ENCODE peak calls at places on chromosome X, in six cellular contexts. One of them, this sample, is unnamed.

GRCh38 chrX:111867236-111867635 is 8.7 kb upstream of the TRPC5OS start:
- DNase-seq in H1: no peak
- DNase-seq in K562: no peak
- DNase-seq in GM12878: no peak
- DNase-seq in GM12892: no peak
- DNase-seq in HepG2: no peak
- DNase-seq in this sample: no peak

GRCh38 chrX:63934791-63935190 is 149.8 kb upstream of the ARHGEF9 start:
- DNase-seq in GM12892: no peak
- DNase-seq in HepG2: no peak
- DNase-seq in GM12878: no peak
- DNase-seq in K562: no peak
- DNase-seq in H1: peak; percentile 39
- DNase-seq in this sample: no peak

GRCh38 chrX:12777670-12778069 is 13.5 kb upstream of the PRPS2 start:
- DNase-seq in HepG2: no peak
- DNase-seq in K562: no peak
- DNase-seq in GM12878: no peak
- DNase-seq in H1: no peak
- DNase-seq in GM12892: no peak
- DNase-seq in this sample: no peak

GRCh38 chrX:12701625-12702024 is 89.6 kb upstream of the PRPS2 start:
- DNase-seq in K562: peak; percentile 60
- DNase-seq in H1: peak; percentile 55
- DNase-seq in GM12878: peak; percentile 12
- DNase-seq in GM12892: peak; percentile 10
- DNase-seq in HepG2: peak; percentile 37
- DNase-seq in this sample: peak; percentile 15

GRCh38 chrX:136906921-136907510 is 26.5 kb upstream of the RBMX start:
- DNase-seq in K562: no peak
- DNase-seq in GM12878: no peak
- DNase-seq in HepG2: no peak
- DNase-seq in H1: no peak
- DNase-seq in GM12892: no peak
- DNase-seq in this sample: no peak

GRCh38 chrX:154351183-154352011 is 23.0 kb downstream of the FLNA start:
- DNase-seq in GM12878: no peak
- DNase-seq in GM12892: no peak
- DNase-seq in K562: no peak
- DNase-seq in HepG2: no peak
- DNase-seq in H1: no peak
- DNase-seq in this sample: no peak

GRCh38 chrX:102599950-102600579 is 750 bp downstream of the ARMCX5 start:
- DNase-seq in H1: no peak
- DNase-seq in K562: no peak
- DNase-seq in GM12878: no peak
- DNase-seq in GM12892: no peak
- DNase-seq in HepG2: no peak
- DNase-seq in this sample: no peak

GRCh38 chrX:14228611-14229010 is 198.9 kb upstream of the GEMIN8 start:
- DNase-seq in K562: no peak
- DNase-seq in HepG2: no peak
- DNase-seq in H1: no peak
- DNase-seq in GM12878: no peak
- DNase-seq in GM12892: no peak
- DNase-seq in this sample: no peak

GRCh38 chrX:103734125-103734760 is 23.5 kb downstream of the TMEM31 start:
- DNase-seq in K562: no peak
- DNase-seq in GM12892: no peak
- DNase-seq in H1: no peak
- DNase-seq in HepG2: no peak
- DNase-seq in GM12878: no peak
- DNase-seq in this sample: no peak

GRCh38 chrX:137929951-137930350 is 364.0 kb downstream of the ZIC3 start:
- DNase-seq in HepG2: no peak
- DNase-seq in GM12878: no peak
- DNase-seq in H1: no peak
- DNase-seq in GM12892: no peak
- DNase-seq in K562: no peak
- DNase-seq in this sample: no peak

GRCh38 chrX:130999360-130999759 is 58.8 kb upstream of the ARHGAP36 start:
- DNase-seq in K562: no peak
- DNase-seq in GM12878: no peak
- DNase-seq in H1: no peak
- DNase-seq in HepG2: no peak
- DNase-seq in GM12892: no peak
- DNase-seq in this sample: no peak

GRCh38 chrX:22323541-22323940 is 50.8 kb downstream of the CBLL2 start:
- DNase-seq in HepG2: no peak
- DNase-seq in GM12892: no peak
- DNase-seq in K562: no peak
- DNase-seq in GM12878: no peak
- DNase-seq in H1: no peak
- DNase-seq in this sample: no peak

GRCh38 chrX:113906168-113906567 is 677.7 kb upstream of the HTR2C start:
- DNase-seq in HepG2: no peak
- DNase-seq in GM12892: no peak
- DNase-seq in GM12878: no peak
- DNase-seq in K562: no peak
- DNase-seq in H1: no peak
- DNase-seq in this sample: no peak

GRCh38 chrX:105564536-105564935 is 257.8 kb upstream of the NRK start:
- DNase-seq in GM12892: no peak
- DNase-seq in GM12878: no peak
- DNase-seq in HepG2: no peak
- DNase-seq in K562: no peak
- DNase-seq in H1: no peak
- DNase-seq in this sample: no peak

GRCh38 chrX:50920132-50920531 is 9.6 kb downstream of the BMP15 start:
- DNase-seq in GM12892: no peak
- DNase-seq in HepG2: peak; percentile 1
- DNase-seq in H1: no peak
- DNase-seq in GM12878: no peak
- DNase-seq in K562: no peak
- DNase-seq in this sample: no peak

GRCh38 chrX:16511776-16512400 is 138.1 kb upstream of the S100G start:
- DNase-seq in K562: no peak
- DNase-seq in HepG2: no peak
- DNase-seq in GM12892: no peak
- DNase-seq in GM12878: no peak
- DNase-seq in H1: no peak
- DNase-seq in this sample: no peak

GRCh38 chrX:93120805-93121204 is 552.6 kb downstream of the NAP1L3 start:
- DNase-seq in K562: no peak
- DNase-seq in GM12878: no peak
- DNase-seq in H1: no peak
- DNase-seq in GM12892: no peak
- DNase-seq in HepG2: no peak
- DNase-seq in this sample: no peak

GRCh38 chrX:2933125-2933900 is 4.2 kb upstream of the ARSD start:
- DNase-seq in H1: no peak
- DNase-seq in GM12878: no peak
- DNase-seq in K562: no peak
- DNase-seq in HepG2: no peak
- DNase-seq in GM12892: no peak
- DNase-seq in this sample: no peak

GRCh38 chrX:51406688-51407519 is 74.3 kb downstream of the NUDT10 start:
- DNase-seq in HepG2: no peak
- DNase-seq in K562: no peak
- DNase-seq in GM12892: no peak
- DNase-seq in GM12878: no peak
- DNase-seq in H1: no peak
- DNase-seq in this sample: no peak

GRCh38 chrX:32137525-32137924 is 1065.7 kb upstream of the FTHL17 start:
- DNase-seq in HepG2: no peak
- DNase-seq in GM12892: no peak
- DNase-seq in K562: no peak
- DNase-seq in GM12878: no peak
- DNase-seq in H1: peak; percentile 54
- DNase-seq in this sample: no peak

GRCh38 chrX:7062276-7062675 is 85.2 kb upstream of the STS start:
- DNase-seq in K562: no peak
- DNase-seq in H1: no peak
- DNase-seq in GM12878: no peak
- DNase-seq in HepG2: no peak
- DNase-seq in GM12892: no peak
- DNase-seq in this sample: no peak
- TF ChIP-seq POLR2A in K562: no peak
- TF ChIP-seq POLR2A in H1: no peak
- TF ChIP-seq POLR2A in GM12878: no peak
- TF ChIP-seq POLR2A in HepG2: no peak
- TF ChIP-seq POLR2A in GM12892: no peak
- TF ChIP-seq POLR2A in this sample: no peak

GRCh38 chrX:19127649-19128168 is 5.4 kb upstream of the ADGRG2 start:
- DNase-seq in K562: no peak
- DNase-seq in H1: no peak
- DNase-seq in HepG2: no peak
- DNase-seq in GM12892: no peak
- DNase-seq in GM12878: no peak
- DNase-seq in this sample: no peak

GRCh38 chrX:19122641-19123009 is 357 bp upstream of the ADGRG2 start:
- DNase-seq in K562: no peak
- DNase-seq in GM12892: no peak
- DNase-seq in GM12878: no peak
- DNase-seq in H1: peak; percentile 45
- DNase-seq in HepG2: no peak
- DNase-seq in this sample: no peak

GRCh38 chrX:19121466-19121865 is 802 bp downstream of the ADGRG2 start:
- DNase-seq in GM12878: no peak
- DNase-seq in HepG2: no peak
- DNase-seq in GM12892: no peak
- DNase-seq in K562: no peak
- DNase-seq in H1: no peak
- DNase-seq in this sample: no peak

DNA sequence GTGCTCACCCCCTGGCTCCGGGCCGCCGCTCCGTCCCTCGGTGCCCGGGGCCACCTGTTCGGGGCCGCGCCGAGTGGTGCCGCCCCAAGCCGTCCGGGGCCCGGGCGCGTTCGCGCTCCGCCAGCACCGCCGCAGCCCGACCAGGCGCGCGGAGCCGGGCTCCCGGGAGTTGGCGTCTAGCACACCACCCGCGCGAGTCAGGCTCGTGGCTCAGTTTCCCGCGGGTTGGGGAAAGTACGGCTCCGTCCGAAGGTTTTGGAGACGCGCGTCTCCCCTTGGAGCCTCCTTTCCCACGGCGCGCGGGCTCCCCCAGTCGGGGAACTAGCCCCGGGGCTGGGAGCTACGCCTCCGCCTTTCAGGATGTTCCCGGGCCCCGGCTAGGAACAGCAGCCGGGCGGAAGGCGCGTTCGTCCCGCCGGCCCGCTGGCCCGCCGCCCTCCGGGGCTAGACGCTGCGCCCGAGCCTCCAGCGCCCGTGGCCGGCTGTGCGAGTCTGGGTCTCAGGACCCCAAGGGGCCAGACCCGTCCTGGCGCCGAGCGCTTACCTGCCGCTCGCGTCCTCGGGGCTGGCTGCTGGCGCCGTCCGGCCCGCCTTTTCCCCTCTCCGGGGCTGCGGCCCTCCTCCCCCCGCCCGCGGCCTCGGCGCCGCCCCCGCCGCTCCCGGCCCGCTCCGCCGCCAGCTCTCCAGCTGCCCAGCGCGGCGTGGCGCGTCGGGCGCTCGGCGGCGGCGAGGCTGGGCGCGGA is at the start of gene ADGRG2:
- DNase-seq in K562: no peak
- DNase-seq in GM12878: no peak
- DNase-seq in H1: peak; percentile 65
- DNase-seq in GM12892: no peak
- DNase-seq in HepG2: no peak
- DNase-seq in this sample: peak; percentile 15
- TF ChIP-seq TAF1 in K562: no peak
- TF ChIP-seq TAF1 in GM12878: no peak
- TF ChIP-seq TAF1 in H1: no peak
- TF ChIP-seq TAF1 in GM12892: no peak
- TF ChIP-seq TAF1 in HepG2: no peak
- TF ChIP-seq TAF1 in this sample: no peak

DNA sequence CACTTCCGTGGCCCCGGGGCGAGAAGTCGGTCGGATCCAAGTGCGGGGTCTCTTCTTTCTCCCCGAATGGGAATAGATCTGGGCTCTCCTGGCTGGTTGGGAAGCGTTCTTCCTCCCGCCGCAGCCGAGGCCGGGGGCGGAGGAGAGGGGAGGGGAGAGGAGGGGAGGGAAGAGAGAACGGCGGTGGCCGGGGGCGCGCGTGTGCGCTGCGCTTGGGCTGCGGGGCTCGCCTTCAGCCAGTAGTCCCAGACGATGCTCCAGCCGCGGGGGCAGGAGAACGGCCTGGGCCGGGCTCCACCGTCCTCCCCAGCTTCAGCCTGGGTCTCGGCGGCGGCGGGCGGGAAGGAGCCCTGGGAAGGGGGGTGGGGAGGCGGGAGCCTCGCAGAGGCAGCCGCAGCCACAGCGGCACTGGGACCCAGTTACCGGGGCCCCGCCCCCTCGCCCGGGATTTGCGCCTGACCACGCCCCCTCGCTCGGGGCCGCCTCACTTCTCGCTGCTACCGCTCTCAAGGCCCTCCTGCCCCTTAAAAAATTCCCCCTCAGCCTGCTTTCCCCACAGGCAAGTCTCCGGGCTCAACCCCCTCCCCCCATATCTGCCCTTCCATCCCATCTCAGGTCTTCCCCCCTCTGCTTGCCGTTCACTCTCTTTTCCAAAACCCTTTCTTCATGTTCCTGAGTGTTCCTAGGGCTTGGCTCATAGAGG is at the start of gene FGD1:
- DNase-seq in HepG2: no peak
- DNase-seq in GM12892: peak; percentile 39
- DNase-seq in K562: peak; percentile 79
- DNase-seq in H1: peak; percentile 82
- DNase-seq in GM12878: no peak
- DNase-seq in this sample: peak; percentile 27
- TF ChIP-seq POLR2AphosphoS5 in HepG2: no peak
- TF ChIP-seq POLR2AphosphoS5 in GM12892: no peak
- TF ChIP-seq POLR2AphosphoS5 in K562: no peak
- TF ChIP-seq POLR2AphosphoS5 in H1: no peak
- TF ChIP-seq POLR2AphosphoS5 in GM12878: no peak
- TF ChIP-seq POLR2AphosphoS5 in this sample: no peak

GRCh38 chrX:74535633-74536141 is 78.7 kb downstream of the RLIM start:
- DNase-seq in GM12892: peak; percentile 35
- DNase-seq in GM12878: no peak
- DNase-seq in K562: peak; percentile 10
- DNase-seq in HepG2: peak; percentile 1
- DNase-seq in H1: peak; percentile 60
- DNase-seq in this sample: no peak
- TF ChIP-seq POLR2A in GM12892: no peak
- TF ChIP-seq POLR2A in GM12878: no peak
- TF ChIP-seq POLR2A in K562: no peak
- TF ChIP-seq POLR2A in HepG2: no peak
- TF ChIP-seq POLR2A in H1: no peak
- TF ChIP-seq POLR2A in this sample: no peak